ENCODE peak calls at places on chromosomes 5 and 9, in ten cellular contexts. N is right cardiac atrium; O is ascending aorta; C is mesendoderm; Y is H1; G is aorta; W is OCI-LY7; K is heart left ventricle; A is CD8-positive, alpha-beta T cell; J is heart right ventricle. U is an unnamed sample. For H3K4me1, the result is how much of the 10 kb centered on the place peaks cover.

GRCh38 chr9:89815903-89816573 is 211.2 kb downstream of the GADD45G start:
- DNase-seq in N (peak), O (peak), C (no peak), Y (no peak), G (no peak), W (peak), K (peak), A (no peak), J (peak), U (peak)

GRCh38 chr5:75611324-75612210 is at the start of gene ANKDD1B:
- DNase-seq in N (peak), O (peak), C (peak), Y (no peak), G (peak), W (no peak), K (peak), A (no peak), J (peak), U (no peak)

GRCh38 chr5:103505581-103506305 is 56.8 kb downstream of the NUDT12 start:
- DNase-seq in N (no peak), O (no peak), C (no peak), Y (no peak), G (no peak), W (no peak), K (no peak), A (no peak), J (no peak), U (no peak)

GRCh38 chr5:174446988-174447387 is 277.4 kb upstream of the MSX2 start:
- DNase-seq in N (no peak), O (no peak), C (no peak), Y (no peak), G (no peak), W (no peak), K (no peak), A (no peak), J (no peak), U (no peak)

GRCh38 chr9:4425358-4426045 is 64.8 kb upstream of the SLC1A1 start:
- DNase-seq in N (no peak), O (no peak), C (no peak), Y (no peak), G (no peak), W (no peak), K (no peak), A (no peak), J (no peak), U (no peak)

GRCh38 chr9:12613071-12613470 is 80.1 kb upstream of the TYRP1 start:
- DNase-seq in N (no peak), O (no peak), C (no peak), Y (no peak), G (no peak), W (no peak), K (no peak), A (no peak), J (no peak), U (no peak)

GRCh38 chr9:126347911-126348760 is 21.5 kb downstream of the MVB12B start:
- DNase-seq in N (no peak), O (no peak), C (peak), Y (no peak), G (no peak), W (peak), K (no peak), A (no peak), J (no peak), U (no peak)

GRCh38 chr9:118577121-118577520 is 792.1 kb downstream of the BRINP1 start:
- DNase-seq in N (no peak), O (no peak), C (no peak), Y (no peak), G (no peak), W (no peak), K (no peak), A (no peak), J (no peak), U (no peak)

GRCh38 chr9:91207889-91208651 is 153.6 kb downstream of the AUH start:
- DNase-seq in N (no peak), O (no peak), C (no peak), Y (no peak), G (no peak), W (peak), K (no peak), A (no peak), J (no peak), U (no peak)

GRCh38 chr5:169942181-169942580 is 38.1 kb downstream of the INSYN2B start:
- DNase-seq in N (no peak), O (no peak), C (no peak), Y (no peak), G (no peak), W (no peak), K (no peak), A (no peak), J (no peak), U (no peak)

GRCh38 chr9:89793551-89793950 is 188.7 kb downstream of the GADD45G start:
- DNase-seq in N (peak), O (no peak), C (no peak), Y (no peak), G (no peak), W (no peak), K (no peak), A (no peak), J (no peak), U (no peak)

GRCh38 chr9:33236571-33236970 is 3.4 kb upstream of the SPINK4 start:
- DNase-seq in N (no peak), O (no peak), C (no peak), Y (no peak), G (no peak), W (no peak), K (no peak), A (no peak), J (no peak), U (no peak)

GRCh38 chr5:59810041-59810440 is 83.5 kb downstream of the PDE4D start:
- DNase-seq in N (peak), O (peak), C (peak), Y (no peak), G (peak), W (peak), K (peak), A (peak), J (peak), U (peak)

GRCh38 chr9:135363556-135363955 is 116.0 kb upstream of the PPP1R26 start:
- DNase-seq in N (peak), O (no peak), C (no peak), Y (no peak), G (no peak), W (no peak), K (no peak), A (no peak), J (no peak), U (no peak)

GRCh38 chr5:57302643-57303042 is 128.8 kb downstream of the GPBP1 start:
- DNase-seq in N (no peak), O (no peak), C (peak), Y (no peak), G (no peak), W (no peak), K (no peak), A (no peak), J (no peak), U (no peak)

GRCh38 chr9:108296056-108296455 is 559.7 kb downstream of the ACTL7B start:
- DNase-seq in N (no peak), O (no peak), C (no peak), Y (no peak), G (no peak), W (no peak), K (no peak), A (no peak), J (no peak), U (no peak)

GRCh38 chr5:91049800-91050199 is 333.3 kb downstream of the ARRDC3 start:
- DNase-seq in N (no peak), O (no peak), C (no peak), Y (no peak), G (no peak), W (no peak), K (no peak), A (no peak), J (no peak), U (no peak)

GRCh38 chr5:179755022-179755421 is 22.4 kb downstream of the MAML1 start:
- DNase-seq in N (no peak), O (no peak), C (peak), Y (no peak), G (no peak), W (no peak), K (no peak), A (no peak), J (no peak), U (no peak)

GRCh38 chr9:37414503-37414943 is 8.0 kb upstream of the GRHPR start:
- DNase-seq in N (no peak), O (no peak), C (no peak), Y (no peak), G (no peak), W (peak), K (no peak), A (no peak), J (no peak), U (no peak)
- H3K4me1 ChIP-seq in N (under half), O (under half), C (under half), Y (under half), G (under half), W (half or more), K (under half), A (under half), J (under half), U (under half)

GRCh38 chr9:116269250-116269649 is 115.7 kb downstream of the PAPPA start:
- DNase-seq in N (no peak), O (no peak), C (no peak), Y (no peak), G (no peak), W (no peak), K (no peak), A (no peak), J (no peak), U (no peak)
- H3K4me1 ChIP-seq in N (under half), O (under half), C (under half), Y (under half), G (under half), W (under half), K (under half), A (under half), J (under half), U (under half)

GRCh38 chr9:123263227-123263626 is 5.2 kb downstream of the STRBP start:
- DNase-seq in N (no peak), O (no peak), C (no peak), Y (no peak), G (no peak), W (no peak), K (no peak), A (no peak), J (no peak), U (no peak)
- H3K4me1 ChIP-seq in N (under half), O (under half), C (under half), Y (under half), G (under half), W (half or more), K (under half), A (under half), J (under half), U (under half)

GRCh38 chr9:131704195-131704983 is 35.5 kb downstream of the RAPGEF1 start:
- DNase-seq in N (no peak), O (no peak), C (no peak), Y (no peak), G (no peak), W (no peak), K (no peak), A (no peak), J (no peak), U (no peak)
- H3K4me1 ChIP-seq in N (under half), O (under half), C (under half), Y (under half), G (under half), W (half or more), K (under half), A (under half), J (under half), U (half or more)

GRCh38 chr9:133127340-133127981 is 6.4 kb upstream of the RALGDS start:
- DNase-seq in N (peak), O (no peak), C (no peak), Y (no peak), G (no peak), W (no peak), K (peak), A (peak), J (no peak), U (no peak)
- H3K4me1 ChIP-seq in N (under half), O (under half), C (under half), Y (under half), G (under half), W (under half), K (under half), A (half or more), J (under half), U (half or more)

GRCh38 chr5:579211-579610 is 32.9 kb upstream of the CEP72 start:
- DNase-seq in N (no peak), O (no peak), C (no peak), Y (no peak), G (no peak), W (no peak), K (no peak), A (no peak), J (no peak), U (no peak)
- H3K4me1 ChIP-seq in N (under half), O (under half), C (under half), Y (under half), G (under half), W (under half), K (under half), A (under half), J (under half), U (under half)

GRCh38 chr9:130042931-130043653 is at the start of gene FNBP1:
- DNase-seq in N (peak), O (peak), C (peak), Y (peak), G (peak), W (peak), K (peak), A (peak), J (peak), U (peak)
- H3K4me1 ChIP-seq in N (under half), O (under half), C (under half), Y (under half), G (under half), W (half or more), K (under half), A (under half), J (under half), U (under half)

U was measured in left ventricle myocardium inferior.